ENCODE peak calls at places on chromosome 14, in seven cellular contexts. B, T, D, R, L, M and Z are unnamed samples.

GRCh38 chr14:100547633-100548294 is 39.5 kb downstream of the BEGAIN start:
- DNase-seq in B (peak), T (peak), D (peak), R (peak), L (peak), M (peak), Z (no peak)

GRCh38 chr14:28088125-28088524 is 678.5 kb upstream of the FOXG1 start:
- DNase-seq in B (no peak), T (no peak), D (no peak), R (no peak), L (no peak), M (no peak), Z (no peak)

GRCh38 chr14:54226558-54226957 is 170.2 kb upstream of the CDKN3 start:
- DNase-seq in B (no peak), T (no peak), D (no peak), R (no peak), L (no peak), M (no peak), Z (no peak)

GRCh38 chr14:91374287-91374880 is 43.2 kb downstream of the CCDC88C start:
- DNase-seq in B (no peak), T (no peak), D (no peak), R (no peak), L (no peak), M (no peak), Z (no peak)

GRCh38 chr14:61101803-61102548 is 120.9 kb downstream of the SLC38A6 start:
- DNase-seq in B (peak), T (no peak), D (no peak), R (no peak), L (peak), M (no peak), Z (peak)

GRCh38 chr14:96056509-96057422 is 17.6 kb downstream of the C14orf132 start:
- DNase-seq in B (peak), T (no peak), D (no peak), R (no peak), L (no peak), M (no peak), Z (no peak)

GRCh38 chr14:55051426-55052258 is at the start of gene MAPK1IP1L:
- DNase-seq in B (peak), T (peak), D (peak), R (peak), L (peak), M (peak), Z (peak)

GRCh38 chr14:55274144-55274543 is 2.9 kb downstream of the FBXO34 start:
- DNase-seq in B (no peak), T (no peak), D (no peak), R (no peak), L (no peak), M (no peak), Z (no peak)

GRCh38 chr14:69720912-69721311 is 46.0 kb upstream of the SRSF5 start:
- DNase-seq in B (no peak), T (no peak), D (no peak), R (no peak), L (no peak), M (no peak), Z (no peak)

GRCh38 chr14:97604731-97605130 is 807.5 kb downstream of the VRK1 start:
- DNase-seq in B (no peak), T (no peak), D (no peak), R (no peak), L (no peak), M (no peak), Z (no peak)

GRCh38 chr14:50828738-50829471 is 2.1 kb downstream of the NIN start:
- DNase-seq in B (no peak), T (no peak), D (no peak), R (no peak), L (no peak), M (no peak), Z (no peak)

GRCh38 chr14:50759800-50760543 is 71.0 kb downstream of the NIN start:
- DNase-seq in B (no peak), T (no peak), D (no peak), R (no peak), L (no peak), M (no peak), Z (no peak)

GRCh38 chr14:51298895-51299294 is 58.8 kb downstream of the TMX1 start:
- DNase-seq in B (no peak), T (no peak), D (no peak), R (no peak), L (peak), M (no peak), Z (no peak)

GRCh38 chr14:75542585-75543091 is 20.4 kb downstream of the BATF start:
- DNase-seq in B (no peak), T (no peak), D (peak), R (no peak), L (peak), M (peak), Z (no peak)

GRCh38 chr14:32480337-32480736 is 151.2 kb downstream of the AKAP6 start:
- DNase-seq in B (no peak), T (no peak), D (no peak), R (no peak), L (no peak), M (no peak), Z (no peak)

GRCh38 chr14:76500480-76500879 is 124.5 kb downstream of the ESRRB start:
- DNase-seq in B (no peak), T (peak), D (no peak), R (no peak), L (no peak), M (no peak), Z (no peak)

GRCh38 chr14:102211240-102211639 is 71.5 kb downstream of the WDR20 start:
- DNase-seq in B (no peak), T (no peak), D (no peak), R (no peak), L (no peak), M (no peak), Z (no peak)

GRCh38 chr14:83163016-83163415 is 1629.4 kb upstream of the SEL1L start:
- DNase-seq in B (no peak), T (no peak), D (no peak), R (no peak), L (no peak), M (no peak), Z (no peak)

GRCh38 chr14:51527073-51527472 is 124.6 kb upstream of the FRMD6 start:
- DNase-seq in B (no peak), T (no peak), D (no peak), R (no peak), L (no peak), M (no peak), Z (no peak)

GRCh38 chr14:71355324-71356201 is 448.3 kb downstream of the PCNX1 start:
- DNase-seq in B (peak), T (no peak), D (no peak), R (no peak), L (no peak), M (no peak), Z (no peak)

GRCh38 chr14:43166163-43166562 is 1340.9 kb downstream of the FSCB start:
- DNase-seq in B (no peak), T (no peak), D (no peak), R (no peak), L (no peak), M (no peak), Z (no peak)

GRCh38 chr14:103593577-103593976 is 30.8 kb downstream of the COA8 start:
- DNase-seq in B (no peak), T (no peak), D (no peak), R (no peak), L (peak), M (no peak), Z (no peak)

GRCh38 chr14:103317251-103317650 is 16.8 kb upstream of the EIF5 start:
- DNase-seq in B (no peak), T (no peak), D (no peak), R (no peak), L (peak), M (no peak), Z (no peak)

GRCh38 chr14:91113829-91114078 is at the start of gene DGLUCY:
- DNase-seq in B (no peak), T (peak), D (peak), R (peak), L (no peak), M (peak), Z (peak)

GRCh38 chr14:24171422-24172260 is at the start of gene REC8:
- DNase-seq in B (no peak), T (no peak), D (peak), R (no peak), L (peak), M (peak), Z (no peak)